ENCODE peak calls at places on chromosomes 16 and 17, in nine cellular contexts. X is cardiac muscle cell, O is thoracic aorta, H is colonic mucosa, L is transverse colon, J is psoas muscle, T is GM12878, B is endodermal cell, E is heart right ventricle. M is an unnamed sample. For H3K4me1, the result is how much of the 10 kb centered on the place peaks cover.

GRCh38 chr16:339680-340079 is 12.8 kb downstream of the AXIN1 start:
- DNase-seq in O (no peak), X (no peak), E (no peak), H (no peak), B (no peak), J (no peak), T (no peak), L (peak), M (no peak)

GRCh38 chr17:51764387-51764971 is 394.0 kb downstream of the CA10 start:
- DNase-seq in H (peak), T (peak), B (peak), O (no peak), X (peak), J (peak), E (no peak), L (peak), M (peak)

GRCh38 chr16:13343981-13344380 is 442.6 kb downstream of the SHISA9 start:
- DNase-seq in J (no peak), L (no peak), X (no peak), H (no peak), B (no peak), O (no peak), T (no peak), E (no peak), M (no peak)

GRCh38 chr16:5580772-5581171 is 483.2 kb upstream of the EEF2KMT start:
- DNase-seq in B (no peak), X (no peak), T (no peak), L (no peak), O (no peak), H (no peak), J (no peak), E (no peak), M (no peak)

GRCh38 chr17:57154896-57155295 is 69.8 kb downstream of the AKAP1 start:
- DNase-seq in X (no peak), J (no peak), E (no peak), O (no peak), L (no peak), H (no peak), B (no peak), T (no peak), M (no peak)

GRCh38 chr16:88479795-88480760 is 27.0 kb downstream of the ZFPM1 start:
- DNase-seq in E (no peak), X (no peak), B (no peak), T (no peak), L (peak), O (no peak), H (no peak), J (no peak), M (no peak)

GRCh38 chr17:2995362-2995761 is 68.0 kb downstream of the OR1D5 start:
- DNase-seq in L (no peak), B (peak), X (no peak), O (no peak), E (no peak), H (no peak), J (no peak), T (no peak), M (no peak)

GRCh38 chr16:20830372-20830771 is 24.0 kb downstream of the REXO5 start:
- DNase-seq in O (no peak), X (no peak), E (no peak), T (no peak), L (no peak), J (no peak), H (no peak), B (no peak), M (no peak)

GRCh38 chr17:15909481-15909991 is 35.4 kb upstream of the ADORA2B start:
- DNase-seq in T (no peak), L (no peak), H (no peak), X (no peak), E (peak), O (no peak), J (no peak), B (peak), M (no peak)

GRCh38 chr17:31413871-31414589 is 22.6 kb downstream of the RAB11FIP4 start:
- DNase-seq in X (no peak), H (no peak), T (no peak), E (no peak), O (no peak), B (no peak), L (no peak), J (no peak), M (no peak)

GRCh38 chr16:4525634-4526277 is 12.8 kb downstream of the CDIP1 start:
- DNase-seq in X (no peak), B (no peak), L (no peak), J (no peak), E (no peak), T (no peak), H (no peak), O (no peak), M (no peak)

GRCh38 chr16:19167710-19168172 is 299 bp upstream of the SYT17 start:
- DNase-seq in L (peak), H (peak), X (peak), O (no peak), E (peak), B (peak), T (no peak), J (peak), M (peak)

GRCh38 chr17:66191607-66192377 is at the start of gene CEP112:
- DNase-seq in B (peak), H (peak), T (no peak), L (peak), O (peak), E (peak), J (peak), X (peak), M (peak)

GRCh38 chr16:89712476-89712805 is 8.3 kb downstream of the VPS9D1 start:
- DNase-seq in B (peak), E (no peak), O (no peak), T (no peak), H (no peak), L (no peak), X (no peak), J (no peak), M (no peak)

GRCh38 chr17:42340691-42341127 is 47.5 kb downstream of the STAT3 start:
- DNase-seq in B (no peak), X (no peak), J (no peak), T (no peak), L (no peak), H (no peak), E (no peak), O (no peak), M (no peak)

GRCh38 chr17:73492802-73493139 is 151.5 kb downstream of the SDK2 start:
- DNase-seq in T (no peak), B (peak), E (no peak), L (no peak), H (no peak), J (no peak), O (no peak), X (peak), M (no peak)

GRCh38 chr16:63324306-63324705 is 1288.1 kb upstream of the CDH8 start:
- DNase-seq in J (no peak), X (no peak), B (no peak), O (no peak), E (no peak), L (no peak), H (no peak), T (no peak), M (no peak)

GRCh38 chr17:66353937-66354401 is 51.6 kb downstream of the PRKCA start:
- DNase-seq in E (no peak), H (no peak), J (no peak), X (no peak), O (no peak), T (no peak), L (no peak), B (no peak), M (no peak)

GRCh38 chr16:24692854-24693253 is 36.6 kb upstream of the TNRC6A start:
- DNase-seq in B (no peak), H (no peak), O (no peak), J (no peak), E (no peak), X (no peak), L (no peak), T (no peak), M (no peak)

GRCh38 chr16:87584975-87585374 is 17.3 kb upstream of the JPH3 start:
- DNase-seq in B (no peak), T (no peak), O (no peak), H (no peak), L (no peak), X (no peak), J (no peak), E (no peak), M (no peak)

GRCh38 chr17:77105706-77106105 is 35.1 kb upstream of the SEC14L1 start:
- DNase-seq in O (no peak), E (no peak), T (no peak), L (no peak), X (no peak), J (no peak), H (no peak), B (no peak), M (no peak)

GRCh38 chr17:50318551-50319310 is 27.2 kb upstream of the XYLT2 start:
- DNase-seq in E (no peak), H (no peak), B (peak), X (no peak), L (no peak), O (no peak), T (no peak), J (no peak), M (no peak)

GRCh38 chr16:80804451-80805383 is at the start of gene CDYL2:
- DNase-seq in O (no peak), H (peak), J (peak), B (peak), E (peak), L (peak), X (no peak), T (no peak), M (no peak)

GRCh38 chr17:75088902-75089417 is 1.2 kb downstream of the SLC16A5 start:
- DNase-seq in L (peak), T (no peak), O (no peak), B (peak), H (peak), X (no peak), J (no peak), E (no peak), M (no peak)

GRCh38 chr16:67444259-67445125 is 13.6 kb downstream of the HSD11B2 start:
- DNase-seq in H (no peak), B (peak), O (no peak), T (no peak), L (no peak), E (no peak), J (no peak), X (no peak), M (no peak)

GRCh38 chr17:21289902-21290571 is 5.5 kb downstream of the MAP2K3 start:
- DNase-seq in X (no peak), T (no peak), L (no peak), E (peak), H (no peak), O (no peak), J (peak), B (no peak), M (no peak)

GRCh38 chr16:87344931-87345631 is 27.9 kb upstream of the C16orf95 start:
- DNase-seq in T (no peak), L (peak), E (no peak), B (no peak), O (no peak), J (no peak), H (peak), X (peak), M (peak)

GRCh38 chr16:27400751-27401620 is 988 bp upstream of the IL21R start:
- DNase-seq in X (no peak), L (no peak), O (no peak), T (no peak), J (no peak), H (no peak), B (no peak), E (no peak), M (peak)

GRCh38 chr17:40980117-40980516 is 4.0 kb downstream of the KRT40 start:
- DNase-seq in X (no peak), T (no peak), H (no peak), E (no peak), L (no peak), J (no peak), B (peak), O (no peak), M (no peak)

GRCh38 chr17:35795007-35795870 is at the start of gene MMP28:
- DNase-seq in B (peak), O (no peak), T (no peak), H (peak), E (peak), J (peak), L (peak), X (peak), M (no peak)

GRCh38 chr16:23423496-23424049 is 29.4 kb downstream of the COG7 start:
- DNase-seq in H (peak), L (peak), X (no peak), J (peak), O (peak), T (no peak), E (peak), B (peak), M (peak)

GRCh38 chr17:27879987-27880608 is 13.1 kb downstream of the LYRM9 start:
- DNase-seq in B (peak), X (peak), H (peak), T (peak), L (peak), E (peak), J (peak), O (no peak), M (no peak)

GRCh38 chr17:27756467-27757371 is 43.6 kb downstream of the NOS2 start:
- DNase-seq in O (no peak), B (peak), H (peak), X (peak), T (no peak), L (peak), J (peak), E (no peak), M (no peak)

GRCh38 chr17:34706029-34706428 is 126.6 kb downstream of the TMEM132E start:
- DNase-seq in E (peak), J (no peak), T (no peak), L (no peak), X (peak), O (no peak), H (no peak), B (peak), M (no peak)

GRCh38 chr17:9473716-9474115 is 101.9 kb downstream of the STX8 start:
- DNase-seq in H (no peak), E (no peak), T (no peak), X (no peak), J (no peak), L (no peak), O (no peak), B (no peak), M (no peak)

GRCh38 chr17:6457688-6458190 is 13.5 kb downstream of the PIMREG start:
- DNase-seq in E (no peak), O (no peak), X (no peak), T (no peak), L (peak), H (peak), B (no peak), J (no peak), M (no peak)

GRCh38 chr17:31508310-31509094 is 117.0 kb downstream of the RAB11FIP4 start:
- DNase-seq in H (peak), J (no peak), E (no peak), O (no peak), L (no peak), X (peak), T (peak), B (peak), M (no peak)

GRCh38 chr16:29977063-29977462 is 3.4 kb downstream of the TAOK2 start:
- DNase-seq in B (no peak), J (no peak), T (no peak), H (no peak), O (no peak), X (no peak), E (no peak), L (no peak), M (no peak)

GRCh38 chr17:72342061-72342460 is 221.2 kb downstream of the SOX9 start:
- DNase-seq in E (no peak), B (no peak), H (no peak), T (no peak), X (no peak), O (no peak), J (no peak), L (no peak), M (no peak)

GRCh38 chr17:77131919-77132318 is 8.8 kb upstream of the SEC14L1 start:
- DNase-seq in J (no peak), H (no peak), B (no peak), X (no peak), O (no peak), E (no peak), T (no peak), L (no peak), M (no peak)

DNA sequence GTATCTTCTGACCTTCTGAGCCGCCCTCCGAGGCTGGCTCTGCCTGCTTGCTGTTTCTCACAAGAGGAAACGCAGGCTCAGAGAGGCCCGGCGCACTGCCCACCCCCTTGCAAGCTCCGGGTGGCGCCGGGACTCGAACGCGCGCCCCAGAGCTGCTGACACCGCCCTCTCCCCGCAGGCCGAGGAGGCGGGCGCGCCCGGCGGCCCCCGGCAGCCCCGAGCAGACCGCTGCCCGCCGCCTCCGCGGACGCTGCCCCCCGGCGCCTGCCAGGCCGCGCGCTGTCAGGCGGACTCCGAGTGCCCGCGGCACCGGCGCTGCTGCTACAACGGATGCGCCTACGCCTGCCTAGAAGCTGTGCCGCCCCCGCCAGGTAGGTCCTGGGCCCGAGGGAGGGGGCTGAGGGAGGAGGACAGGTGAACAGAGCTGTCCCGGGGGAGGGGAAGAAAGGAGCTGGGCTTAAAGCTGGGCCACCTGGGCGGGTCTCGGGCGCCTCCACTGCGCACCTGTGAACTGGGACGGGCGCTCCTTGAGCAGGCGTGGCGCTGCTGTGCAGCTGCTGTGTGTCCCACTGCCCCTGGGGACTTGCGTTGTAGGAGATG is 18.2 kb downstream of the WFDC1 start:
- DNase-seq in E (no peak), T (no peak), J (no peak), O (no peak), L (peak), X (peak), H (peak), B (peak), M (no peak)
- TF ChIP-seq CTCF in E (no peak), T (no peak), J (no peak), O (no peak), L (peak), X (no peak), H (no peak), B (peak), M (no peak)

DNA sequence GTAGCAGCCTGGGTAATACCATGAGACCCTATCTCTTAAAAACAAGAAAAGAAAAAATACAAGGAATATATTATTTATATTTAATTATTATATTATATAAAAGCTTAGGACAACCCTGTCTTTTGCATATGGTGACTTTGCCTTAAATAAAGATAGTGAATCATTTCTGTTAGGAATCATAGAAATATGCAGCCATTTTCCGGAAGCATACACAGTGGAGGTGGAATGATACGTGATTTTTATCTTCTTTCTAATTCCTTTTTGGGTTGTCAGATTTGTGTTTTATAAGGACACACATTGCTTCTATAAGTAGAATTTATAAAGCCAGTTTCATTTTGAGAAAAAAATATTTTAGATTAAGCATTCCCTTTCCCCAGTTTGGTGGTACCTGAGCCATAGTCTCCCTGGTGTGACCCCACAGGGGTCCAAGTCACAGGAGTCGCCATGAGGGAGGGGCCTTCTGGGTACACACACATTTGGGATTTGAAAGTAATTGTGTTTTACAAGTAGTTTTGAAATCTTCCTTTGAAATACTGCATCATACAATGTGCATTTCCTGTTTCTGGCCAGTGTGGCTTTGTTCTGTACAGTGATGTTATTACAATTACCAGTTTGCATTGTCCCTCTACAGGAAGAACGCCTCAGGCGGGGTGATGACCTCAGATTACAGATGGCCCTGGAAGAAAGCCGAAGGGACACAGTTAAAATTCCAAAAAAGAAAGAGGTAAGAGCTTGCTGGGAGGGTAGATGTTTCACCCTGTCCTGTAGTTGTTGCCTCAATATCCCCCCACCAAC is 50.9 kb downstream of the B9D1 start:
- DNase-seq in J (no peak), T (no peak), H (no peak), L (no peak), B (peak), E (no peak), X (no peak), O (no peak), M (no peak)
- H3K4me1 ChIP-seq in J (under half), T (under half), H (under half), L (under half), B (under half), E (under half), X (under half), O (under half), M (under half)

GRCh38 chr17:43428524-43428923 is 29.7 kb downstream of the ARL4D start:
- DNase-seq in L (no peak), X (no peak), T (no peak), H (no peak), B (no peak), O (no peak), E (no peak), J (no peak), M (no peak)
- TF ChIP-seq CTCF in L (peak), X (peak), T (no peak), H (no peak), B (peak), O (no peak), E (peak), J (no peak), M (no peak)

GRCh38 chr16:86229283-86229682 is 281.0 kb upstream of the FOXF1 start:
- DNase-seq in T (no peak), O (no peak), J (no peak), X (no peak), H (no peak), L (no peak), B (no peak), E (no peak), M (no peak)

GRCh38 chr16:86227801-86228200 is 282.5 kb upstream of the FOXF1 start:
- DNase-seq in E (no peak), X (no peak), T (no peak), O (no peak), L (no peak), J (no peak), B (no peak), H (no peak), M (no peak)

GRCh38 chr16:86225905-86226371 is 284.4 kb upstream of the FOXF1 start:
- DNase-seq in L (no peak), O (no peak), B (no peak), H (no peak), T (no peak), J (no peak), X (no peak), E (no peak), M (no peak)

GRCh38 chr16:86228713-86229112 is 281.6 kb upstream of the FOXF1 start:
- DNase-seq in B (no peak), E (no peak), O (no peak), L (no peak), J (no peak), T (no peak), H (no peak), X (no peak), M (no peak)

GRCh38 chr16:86227041-86227440 is 283.3 kb upstream of the FOXF1 start:
- DNase-seq in X (no peak), O (no peak), J (no peak), B (no peak), E (no peak), H (no peak), L (no peak), T (no peak), M (no peak)
- H3K4me1 ChIP-seq in X (under half), O (under half), J (under half), B (under half), E (under half), H (under half), L (under half), T (under half), M (under half)

GRCh38 chr17:82097187-82097918 is 683 bp downstream of the FASN start:
- DNase-seq in H (peak), J (peak), L (peak), E (no peak), T (no peak), B (peak), O (no peak), X (peak), M (no peak)

GRCh38 chr17:82097919-82098168 is 192 bp downstream of the FASN start:
- DNase-seq in E (no peak), H (no peak), B (no peak), X (no peak), L (no peak), T (no peak), O (no peak), J (no peak), M (no peak)

GRCh38 chr17:82098169-82098938 is at the start of gene FASN:
- DNase-seq in X (peak), O (peak), E (peak), T (peak), L (peak), B (peak), J (peak), H (peak), M (peak)

GRCh38 chr17:82100502-82101298 is 2.7 kb upstream of the FASN start:
- DNase-seq in L (no peak), H (no peak), X (no peak), J (peak), B (no peak), O (no peak), T (no peak), E (peak), M (no peak)

GRCh38 chr17:82098939-82099765 is 1.1 kb upstream of the FASN start:
- DNase-seq in B (peak), L (peak), E (no peak), H (no peak), J (no peak), T (no peak), O (no peak), X (no peak), M (no peak)
- TF ChIP-seq CTCF in B (no peak), L (no peak), E (no peak), H (no peak), J (no peak), T (no peak), O (no peak), X (no peak), M (no peak)